ENCODE peak calls at places on chromosome 4, in six cellular contexts. O, X, V, U, E and I are unnamed samples.

GRCh38 chr4:68773699-68774098 is 42.1 kb upstream of the UGT2B10 start:
- DNase-seq in U (no peak), V (no peak), O (no peak), E (no peak), X (peak; percentile 42), I (no peak)

GRCh38 chr4:140743194-140743931 is 12.8 kb downstream of the TBC1D9 start:
- DNase-seq in U (no peak), E (no peak), X (no peak), O (peak; percentile 58), V (peak; percentile 19), I (no peak)

GRCh38 chr4:52925531-52925968 is 63.4 kb downstream of the RASL11B start:
- DNase-seq in E (no peak), V (no peak), X (no peak), U (no peak), O (no peak), I (no peak)

GRCh38 chr4:17385403-17385802 is 126.5 kb downstream of the QDPR start:
- DNase-seq in E (no peak), U (no peak), O (peak; percentile 26), X (no peak), V (peak; percentile 22), I (no peak)

GRCh38 chr4:152065545-152065944 is 304.7 kb upstream of the GATB start:
- DNase-seq in U (no peak), E (no peak), O (no peak), V (no peak), X (no peak), I (no peak)

GRCh38 chr4:90137545-90137944 is 10.4 kb downstream of the CCSER1 start:
- DNase-seq in X (no peak), U (no peak), V (no peak), E (no peak), O (no peak), I (no peak)

GRCh38 chr4:151882072-151882803 is 121.4 kb upstream of the GATB start:
- DNase-seq in O (peak; percentile 25), E (no peak), X (no peak), U (no peak), V (peak; percentile 46), I (no peak)

GRCh38 chr4:125315571-125316390 is 1.0 kb downstream of the FAT4 start:
- DNase-seq in X (peak; percentile 87), E (peak; percentile 42), V (peak; percentile 37), O (peak; percentile 21), U (no peak), I (peak; percentile 45)

GRCh38 chr4:80078361-80079092 is 5.5 kb upstream of the ANTXR2 start:
- DNase-seq in U (no peak), V (no peak), E (no peak), O (no peak), X (no peak), I (no peak)

GRCh38 chr4:35151816-35152572 is 1092.3 kb downstream of the ARAP2 start:
- DNase-seq in X (no peak), E (no peak), O (peak; percentile 4), U (no peak), V (no peak), I (no peak)

GRCh38 chr4:17168571-17168970 is 270.1 kb upstream of the LDB2 start:
- DNase-seq in V (no peak), U (no peak), X (no peak), O (no peak), E (no peak), I (no peak)

GRCh38 chr4:19748911-19749473 is 502.7 kb upstream of the SLIT2 start:
- DNase-seq in X (no peak), O (no peak), E (no peak), U (no peak), V (no peak), I (no peak)

GRCh38 chr4:48296330-48296729 is 26.7 kb upstream of the TEC start:
- DNase-seq in O (peak; percentile 64), X (no peak), U (no peak), E (no peak), V (no peak), I (no peak)

GRCh38 chr4:118265312-118266144 is 87.3 kb downstream of the PRSS12 start:
- DNase-seq in U (no peak), O (peak; percentile 18), V (no peak), E (no peak), X (no peak), I (no peak)

GRCh38 chr4:184477201-184477999 is 3.0 kb upstream of the IRF2 start:
- DNase-seq in V (no peak), X (no peak), E (peak; percentile 43), O (no peak), U (no peak), I (no peak)

DNA sequence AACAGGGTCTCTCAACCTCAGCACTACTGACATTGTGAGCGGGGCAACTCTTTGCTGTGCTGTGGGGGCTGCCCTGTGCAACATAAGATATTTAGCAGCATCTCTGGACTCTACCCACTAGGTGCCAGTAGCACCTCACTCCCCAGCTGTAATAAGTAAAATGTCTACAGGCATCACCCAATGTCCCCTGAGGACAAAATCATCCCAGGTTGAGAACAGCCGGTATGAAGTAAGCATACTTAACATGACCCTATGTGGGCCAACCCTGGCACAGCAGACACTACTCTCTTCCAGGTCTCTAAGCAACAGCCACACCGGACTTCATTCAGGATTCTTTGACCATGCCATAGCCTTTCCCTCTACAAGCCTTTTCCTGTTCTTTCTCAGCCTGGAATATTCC is 10.5 kb upstream of the MGST2 start:
- DNase-seq in O (no peak), E (no peak), U (no peak), X (no peak), V (no peak), I (no peak)
- TF ChIP-seq CTCF in O (no peak), E (peak; percentile 28), U (peak; percentile 28), X (no peak), V (peak; percentile 27), I (peak; percentile 45)

GRCh38 chr4:92299152-92299551 is 4.6 kb upstream of the GRID2 start:
- DNase-seq in U (no peak), V (no peak), E (no peak), O (no peak), X (no peak), I (no peak)
- TF ChIP-seq CTCF in U (no peak), V (no peak), E (peak; percentile 22), O (no peak), X (no peak), I (peak; percentile 21)

GRCh38 chr4:128287159-128287870 is at the start of gene PGRMC2:
- DNase-seq in O (peak; percentile 15), V (no peak), X (no peak), U (no peak), E (no peak), I (peak; percentile 25)

GRCh38 chr4:128289523-128290158 is 2.0 kb upstream of the PGRMC2 start:
- DNase-seq in O (no peak), E (no peak), U (no peak), X (no peak), V (no peak), I (no peak)

GRCh38 chr4:128288689-128289106 is 1.1 kb upstream of the PGRMC2 start:
- DNase-seq in X (no peak), E (no peak), V (no peak), O (peak; percentile 15), U (no peak), I (no peak)

GRCh38 chr4:128286474-128287158 is 997 bp downstream of the PGRMC2 start:
- DNase-seq in U (no peak), O (peak; percentile 56), E (no peak), X (no peak), V (peak; percentile 62), I (no peak)

DNA sequence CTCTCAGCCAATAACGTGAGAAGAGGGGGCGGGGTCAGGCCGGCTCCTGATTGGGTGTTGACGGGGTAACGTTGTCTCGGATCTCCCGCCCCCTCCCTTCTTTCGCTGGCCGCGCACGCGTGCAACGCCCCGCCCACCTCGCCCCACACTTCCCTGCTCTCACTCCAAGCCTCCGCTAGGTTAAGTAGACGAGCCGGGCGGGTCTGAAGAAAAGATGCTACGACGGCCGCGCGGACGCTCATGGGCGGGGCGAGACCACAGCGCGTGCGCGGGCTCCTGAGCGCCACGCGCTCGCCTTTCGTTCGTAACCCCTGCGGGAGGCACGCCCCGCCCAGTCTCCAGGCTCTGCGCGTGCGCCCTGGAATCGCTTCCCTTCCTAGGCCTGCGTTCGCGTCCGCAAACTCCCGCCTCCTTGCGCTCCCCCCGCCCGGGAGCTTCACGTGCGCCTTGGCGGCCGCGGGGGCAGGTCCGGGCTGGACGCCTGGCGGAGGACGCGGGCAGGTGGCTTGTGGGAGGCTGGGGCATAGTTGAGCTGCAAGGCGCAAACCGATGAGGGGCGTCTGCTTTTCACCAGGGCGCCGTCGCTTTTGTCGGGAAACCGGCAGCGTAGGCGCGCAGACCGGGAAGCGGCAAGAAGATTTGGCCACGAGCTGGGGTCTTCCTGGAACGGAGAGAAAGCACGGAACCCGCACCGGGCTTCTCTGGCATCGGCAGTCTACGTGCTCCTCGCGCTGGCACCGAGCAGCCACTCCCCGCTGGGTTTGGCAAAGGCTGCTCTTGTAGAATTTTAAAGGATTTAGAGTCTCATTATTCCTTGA is 467 bp upstream of the PGRMC2 start:
- DNase-seq in V (peak; percentile 98), X (peak; percentile 100), O (peak; percentile 98), E (peak; percentile 98), U (peak; percentile 100), I (peak; percentile 98)
- TF ChIP-seq CTCF in V (no peak), X (peak; percentile 42), O (no peak), E (peak; percentile 33), U (peak; percentile 25), I (peak; percentile 49)

GRCh38 chr4:5387457-5387856 is 320.9 kb downstream of the EVC2 start:
- DNase-seq in E (no peak), U (no peak), V (no peak), X (no peak), O (no peak), I (no peak)
- TF ChIP-seq CTCF in E (no peak), U (no peak), V (no peak), X (no peak), O (no peak), I (no peak)

DNA sequence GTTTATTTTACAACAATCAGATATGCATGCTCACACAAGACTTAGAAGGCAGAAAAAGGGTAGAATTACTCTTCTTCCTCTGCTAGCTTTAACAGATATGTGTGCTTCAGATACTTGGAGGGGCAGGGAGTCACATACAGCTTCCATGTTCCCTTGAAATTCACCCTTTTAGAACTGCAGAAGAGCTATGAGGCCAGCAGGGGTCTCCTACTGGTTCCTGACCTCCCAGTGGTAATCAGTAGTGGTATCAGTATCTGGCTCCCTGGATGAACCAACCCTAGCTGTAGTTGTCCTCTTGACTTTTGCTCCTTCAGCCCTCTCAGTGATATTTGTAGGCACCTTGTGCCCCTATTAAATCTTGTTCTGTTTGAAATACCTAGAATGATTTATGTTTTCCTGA is 81.5 kb downstream of the RCHY1 start:
- DNase-seq in E (no peak), U (no peak), O (no peak), X (no peak), V (no peak), I (no peak)
- TF ChIP-seq CTCF in E (no peak), U (no peak), O (peak; percentile 34), X (no peak), V (no peak), I (peak; percentile 45)

DNA sequence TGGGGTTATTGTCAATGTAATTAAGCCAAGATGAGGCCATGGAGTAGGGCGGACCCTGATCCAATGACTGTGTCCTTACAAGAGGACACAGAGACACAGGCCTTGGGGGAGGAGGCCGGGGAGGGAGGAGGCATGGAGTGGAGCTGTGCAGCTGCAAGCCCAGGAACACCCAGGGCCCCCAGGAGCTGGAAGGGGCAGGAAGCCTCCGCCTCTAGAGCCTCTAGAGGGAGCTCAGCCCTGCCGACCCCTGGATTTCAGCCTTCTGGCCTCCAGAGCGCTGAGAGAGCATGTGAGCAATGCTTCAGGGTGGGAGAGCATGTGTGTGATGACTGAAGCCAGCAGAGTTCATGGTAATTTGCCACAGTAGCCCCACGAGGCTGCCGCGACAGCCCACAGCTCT is 234.6 kb downstream of the AFAP1 start:
- DNase-seq in O (no peak), U (no peak), V (no peak), X (no peak), E (no peak), I (no peak)
- TF ChIP-seq CTCF in O (no peak), U (no peak), V (no peak), X (no peak), E (no peak), I (no peak)